ENCODE peak calls at places on chromosomes 13 and 19, in five cellular contexts. T is tibial nerve, H is tibial artery, X is brain microvascular endothelial cell, L is cardiac muscle cell. K is an unnamed sample. For H3K27me3, the result is how much of the 10 kb centered on the place peaks cover.

GRCh38 chr19:46866407-46867132 is 5.8 kb downstream of the ARHGAP35 start:
- DNase-seq in H (no peak), T (no peak), X (no peak), L (peak), K (no peak)

GRCh38 chr13:69389899-69390298 is 717.7 kb upstream of the ATXN8OS start:
- DNase-seq in L (no peak), H (no peak), T (no peak), X (no peak), K (no peak)

GRCh38 chr19:47374876-47375693 is 26.0 kb downstream of the DHX34 start:
- DNase-seq in X (no peak), L (no peak), H (no peak), T (no peak), K (no peak)

GRCh38 chr13:98384739-98385138 is 192.2 kb downstream of the STK24 start:
- DNase-seq in L (no peak), H (no peak), T (no peak), X (peak), K (no peak)

GRCh38 chr13:44140146-44140545 is 233.5 kb upstream of the SERP2 start:
- DNase-seq in X (no peak), H (no peak), T (no peak), L (no peak), K (no peak)

GRCh38 chr19:21604351-21604926 is 99.0 kb downstream of the ZNF429 start:
- DNase-seq in L (peak), X (no peak), H (no peak), T (no peak), K (no peak)

GRCh38 chr13:112711528-112712265 is 21.9 kb downstream of the ATP11A start:
- DNase-seq in L (peak), X (peak), T (peak), H (peak), K (peak)

GRCh38 chr13:112115403-112116091 is 48.6 kb downstream of the SOX1 start:
- DNase-seq in L (no peak), H (no peak), X (no peak), T (no peak), K (no peak)

GRCh38 chr19:55305491-55305890 is 19.6 kb downstream of the TMEM150B start:
- DNase-seq in L (peak), H (peak), T (peak), X (no peak), K (no peak)

GRCh38 chr13:105474983-105475382 is 1060.5 kb downstream of the EFNB2 start:
- DNase-seq in T (no peak), X (no peak), L (peak), H (no peak), K (no peak)

GRCh38 chr13:112113355-112113754 is 46.4 kb downstream of the SOX1 start:
- DNase-seq in H (no peak), L (no peak), T (no peak), X (no peak), K (no peak)

GRCh38 chr13:49690133-49690989 is 925 bp downstream of the EBPL start:
- DNase-seq in X (peak), H (no peak), T (peak), L (no peak), K (no peak)

GRCh38 chr13:39452412-39452811 is 150.6 kb downstream of the LHFPL6 start:
- DNase-seq in X (no peak), H (no peak), T (no peak), L (peak), K (no peak)

GRCh38 chr19:46478356-46478986 is 7.1 kb upstream of the PNMA8A start:
- DNase-seq in X (peak), L (no peak), T (no peak), H (no peak), K (no peak)

GRCh38 chr13:37049810-37050209 is 9.7 kb downstream of the SUPT20H start:
- DNase-seq in X (no peak), T (no peak), L (no peak), H (no peak), K (no peak)

GRCh38 chr13:113947321-113948033 is 26.4 kb downstream of the C13orf46 start:
- DNase-seq in L (no peak), T (peak), H (peak), X (peak), K (no peak)

GRCh38 chr13:42396501-42396900 is 124.5 kb downstream of the AKAP11 start:
- DNase-seq in L (no peak), X (no peak), H (no peak), T (no peak), K (no peak)

GRCh38 chr13:45536224-45536623 is 71.5 kb downstream of the COG3 start:
- DNase-seq in X (no peak), T (no peak), H (no peak), L (no peak), K (no peak)
- TF ChIP-seq CTCF in X (no peak), T (no peak), H (no peak), L (no peak), K (no peak)

GRCh38 chr13:52845766-52846566 is 2.5 kb downstream of the PCDH8 start:
- DNase-seq in L (peak), H (no peak), T (no peak), X (no peak), K (no peak)

GRCh38 chr13:52847322-52847681 is 1.1 kb downstream of the PCDH8 start:
- DNase-seq in X (no peak), L (no peak), T (no peak), H (no peak), K (no peak)

GRCh38 chr13:52845334-52845761 is 3.1 kb downstream of the PCDH8 start:
- DNase-seq in T (no peak), X (no peak), H (no peak), L (peak), K (no peak)

GRCh38 chr13:52847682-52848432 is 583 bp downstream of the PCDH8 start:
- DNase-seq in L (no peak), X (no peak), H (no peak), T (no peak), K (no peak)

DNA sequence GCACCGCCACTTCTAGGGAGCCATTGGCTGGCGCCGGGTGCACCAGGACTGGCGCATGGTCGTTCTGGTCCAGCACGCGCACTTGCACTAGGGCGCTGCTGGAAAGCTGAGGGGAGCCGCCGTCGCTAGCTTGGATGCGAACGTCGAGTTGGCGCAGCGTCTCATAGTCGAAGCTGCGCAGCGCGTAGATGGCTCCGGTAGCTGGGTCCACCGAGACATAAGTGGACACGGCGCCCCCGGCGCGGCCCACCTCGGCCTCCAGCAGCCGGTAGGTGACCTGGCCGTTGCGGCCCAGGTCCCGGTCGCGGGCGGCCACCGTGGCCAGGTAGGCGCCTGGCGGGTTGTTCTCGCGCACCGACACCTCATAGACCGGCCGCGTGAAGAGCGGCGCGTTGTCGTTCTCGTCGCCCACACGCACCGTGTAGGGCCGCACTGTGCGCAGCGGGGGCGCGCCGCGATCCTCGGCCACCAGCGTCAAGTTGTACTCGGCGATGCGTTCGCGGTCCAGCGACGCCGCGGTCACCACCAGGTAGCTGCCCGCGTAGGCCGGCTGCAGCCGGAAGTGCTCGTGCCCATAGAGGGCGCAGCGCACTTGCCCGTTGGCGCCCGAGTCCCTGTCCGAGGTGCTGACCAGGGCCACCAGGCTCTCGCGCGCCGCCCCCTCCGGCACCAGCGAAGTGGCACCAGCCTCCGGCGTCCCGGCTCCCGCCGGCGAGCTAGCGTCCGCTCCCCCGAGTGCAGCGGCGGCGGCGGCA is 1.7 kb downstream of the PCDH8 start:
- DNase-seq in H (peak), L (peak), T (peak), X (no peak), K (no peak)
- H3K27me3 ChIP-seq in H (under half), L (half or more), T (under half), X (half or more), K (under half)

DNA sequence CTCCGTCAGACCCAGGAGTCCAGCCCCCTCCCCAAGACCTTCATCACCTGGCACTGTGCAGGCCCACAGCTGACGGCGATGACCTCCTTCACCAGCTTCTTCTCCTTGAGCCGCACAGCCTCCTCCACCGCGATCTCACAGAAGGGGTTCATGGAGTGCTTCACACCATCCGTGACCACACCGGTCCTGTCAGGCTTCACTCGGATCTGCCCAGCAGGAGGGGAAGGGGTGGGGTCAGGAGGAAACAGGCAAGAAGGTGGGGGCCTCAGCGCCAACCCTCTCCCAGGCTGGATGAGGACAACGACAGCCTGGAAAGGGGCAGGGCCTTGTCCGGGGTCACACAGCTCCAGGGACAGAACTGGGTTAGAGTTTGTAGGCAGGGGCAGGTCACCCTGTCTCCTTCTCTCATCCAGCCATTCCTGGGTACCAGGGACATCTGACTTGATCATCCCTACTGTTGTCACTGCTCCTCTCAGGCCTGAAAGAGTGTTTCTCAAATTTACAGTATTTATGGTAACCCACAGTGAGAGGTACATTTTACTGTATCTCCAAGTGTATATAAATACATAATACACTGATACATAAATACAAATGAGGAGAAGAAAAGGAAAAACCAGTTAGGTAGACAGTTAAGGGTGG is 12.0 kb downstream of the ETFB start:
- DNase-seq in L (no peak), X (peak), H (no peak), T (no peak), K (no peak)
- H3K4me3 ChIP-seq in L (no peak), X (no peak), H (no peak), T (no peak), K (no peak)

GRCh38 chr13:73702419-73703071 is 431.7 kb downstream of the KLF12 start:
- DNase-seq in H (no peak), T (no peak), L (peak), X (no peak), K (no peak)

GRCh38 chr13:73704587-73704986 is 429.6 kb downstream of the KLF12 start:
- DNase-seq in T (no peak), H (no peak), L (no peak), X (no peak), K (no peak)

GRCh38 chr13:73703606-73704005 is 430.6 kb downstream of the KLF12 start:
- DNase-seq in H (no peak), X (no peak), L (no peak), T (no peak), K (no peak)

DNA sequence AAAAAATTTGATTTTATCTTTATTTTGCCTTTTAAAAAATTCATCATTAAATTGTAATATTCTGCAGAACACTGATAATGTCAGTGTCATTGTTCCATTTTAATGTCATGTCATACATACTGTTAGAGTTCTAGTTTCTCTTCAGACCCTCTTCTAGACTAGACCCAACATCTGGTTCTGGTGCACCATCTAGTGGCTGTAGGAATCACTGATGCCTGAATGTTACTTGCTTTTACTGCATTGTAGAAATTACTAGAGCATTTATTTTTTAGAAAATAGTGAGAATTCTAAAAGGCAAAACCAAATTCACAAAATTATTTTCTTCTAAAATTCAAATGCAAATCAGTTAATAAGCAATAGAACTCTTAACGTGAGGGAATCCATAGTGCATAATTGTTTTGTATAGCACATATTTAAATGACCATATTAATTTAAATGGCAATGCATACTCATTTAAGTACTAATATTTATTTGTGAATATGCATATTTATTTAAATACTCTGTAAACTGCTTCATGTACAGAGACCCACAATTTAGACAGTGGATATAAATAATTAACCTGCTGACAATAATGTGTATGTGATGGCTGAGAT is 425.7 kb downstream of the KLF12 start:
- DNase-seq in L (peak), T (peak), H (peak), X (peak), K (peak)
- TF ChIP-seq CTCF in L (peak), T (peak), H (peak), X (peak), K (peak)

DNA sequence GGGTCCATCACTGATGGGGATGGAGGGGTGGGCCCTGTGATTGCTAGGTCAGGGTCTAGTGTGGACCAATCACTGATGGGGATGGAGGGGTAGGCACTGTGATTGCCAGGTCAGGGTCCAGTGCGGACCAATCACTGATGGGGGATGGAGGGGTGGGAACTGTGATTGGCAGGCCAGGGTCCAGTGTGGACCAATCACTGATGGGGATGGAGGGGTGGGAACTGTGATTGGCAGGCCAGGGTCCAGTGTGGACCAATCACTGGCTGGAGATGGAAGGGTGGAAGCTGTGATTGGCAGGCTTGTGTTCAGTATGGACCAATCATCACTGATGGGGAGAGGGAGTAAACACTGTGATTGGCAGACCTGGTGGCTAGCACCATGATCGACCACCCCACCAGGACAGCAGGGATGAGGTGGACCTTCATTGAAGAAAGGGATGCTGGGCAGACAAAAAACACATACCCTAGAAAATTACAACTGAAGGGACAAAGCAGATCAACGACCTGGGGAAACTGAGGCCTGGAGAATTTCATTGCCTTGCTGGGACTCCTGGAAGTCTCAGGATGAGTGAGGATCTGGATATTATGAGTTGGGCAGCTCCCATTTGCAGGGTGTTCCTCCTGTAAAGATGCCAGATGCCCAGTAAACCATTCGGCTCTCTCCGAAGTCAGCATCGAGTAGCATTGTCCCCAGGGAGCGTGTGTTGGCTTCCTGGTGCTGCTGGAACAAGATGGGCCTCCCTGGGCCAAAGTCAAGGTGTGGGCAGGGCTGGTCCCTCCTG is 15.5 kb downstream of the TMPRSS9 start:
- DNase-seq in H (no peak), T (no peak), L (no peak), X (no peak), K (no peak)
- H3K27me3 ChIP-seq in H (under half), T (under half), L (under half), X (under half), K (under half)